ENCODE peak calls at places on chromosomes 11 and 22, in seven cellular contexts. One of them, this sample, is unnamed.

GRCh38 chr22:28920757-28921584 is 37.6 kb downstream of the ZNRF3 start:
- DNase-seq in HCT116: no peak
- DNase-seq in PC-3: no peak
- DNase-seq in neural progenitor cell: no peak
- DNase-seq in hepatocyte: no peak
- DNase-seq in MM.1S: no peak
- DNase-seq in GM23338: peak; percentile 30
- DNase-seq in this sample: no peak

GRCh38 chr11:101478587-101479375 is 105.0 kb downstream of the TRPC6 start:
- DNase-seq in neural progenitor cell: peak; percentile 16
- DNase-seq in MM.1S: no peak
- DNase-seq in PC-3: no peak
- DNase-seq in GM23338: no peak
- DNase-seq in hepatocyte: no peak
- DNase-seq in HCT116: no peak
- DNase-seq in this sample: no peak

GRCh38 chr22:32533265-32534068 is 58.9 kb downstream of the FBXO7 start:
- DNase-seq in GM23338: no peak
- DNase-seq in neural progenitor cell: no peak
- DNase-seq in PC-3: no peak
- DNase-seq in hepatocyte: peak; percentile 30
- DNase-seq in MM.1S: no peak
- DNase-seq in HCT116: no peak
- DNase-seq in this sample: peak; percentile 85

GRCh38 chr11:17720796-17721171 is 1.4 kb downstream of the MYOD1 start:
- DNase-seq in PC-3: no peak
- DNase-seq in neural progenitor cell: peak; percentile 56
- DNase-seq in GM23338: peak; percentile 52
- DNase-seq in HCT116: no peak
- DNase-seq in MM.1S: no peak
- DNase-seq in hepatocyte: no peak
- DNase-seq in this sample: no peak

GRCh38 chr11:75082601-75083216 is 14.0 kb downstream of the OR2AT4 start:
- DNase-seq in MM.1S: no peak
- DNase-seq in HCT116: no peak
- DNase-seq in GM23338: no peak
- DNase-seq in neural progenitor cell: no peak
- DNase-seq in hepatocyte: no peak
- DNase-seq in PC-3: peak; percentile 43
- DNase-seq in this sample: no peak

GRCh38 chr11:60950024-60950423 is 2.0 kb downstream of the SLC15A3 start:
- DNase-seq in hepatocyte: no peak
- DNase-seq in MM.1S: no peak
- DNase-seq in GM23338: no peak
- DNase-seq in PC-3: no peak
- DNase-seq in neural progenitor cell: no peak
- DNase-seq in HCT116: no peak
- DNase-seq in this sample: no peak

GRCh38 chr11:74725701-74726100 is 5.5 kb downstream of the CHRDL2 start:
- DNase-seq in MM.1S: no peak
- DNase-seq in HCT116: no peak
- DNase-seq in GM23338: no peak
- DNase-seq in PC-3: no peak
- DNase-seq in neural progenitor cell: no peak
- DNase-seq in hepatocyte: no peak
- DNase-seq in this sample: no peak

GRCh38 chr22:39832627-39833074 is 60.9 kb downstream of the ENTHD1 start:
- DNase-seq in PC-3: no peak
- DNase-seq in MM.1S: no peak
- DNase-seq in hepatocyte: no peak
- DNase-seq in neural progenitor cell: no peak
- DNase-seq in GM23338: no peak
- DNase-seq in HCT116: no peak
- DNase-seq in this sample: no peak

GRCh38 chr22:23274146-23274526 is 93.8 kb downstream of the BCR start:
- DNase-seq in neural progenitor cell: no peak
- DNase-seq in HCT116: no peak
- DNase-seq in GM23338: no peak
- DNase-seq in MM.1S: no peak
- DNase-seq in PC-3: no peak
- DNase-seq in hepatocyte: no peak
- DNase-seq in this sample: no peak

GRCh38 chr11:121757480-121758125 is 304.8 kb upstream of the SORL1-AS1 start:
- DNase-seq in HCT116: no peak
- DNase-seq in GM23338: peak; percentile 41
- DNase-seq in neural progenitor cell: no peak
- DNase-seq in MM.1S: peak; percentile 60
- DNase-seq in hepatocyte: peak; percentile 30
- DNase-seq in PC-3: peak; percentile 63
- DNase-seq in this sample: peak; percentile 92

GRCh38 chr11:121762820-121763219 is 310.1 kb upstream of the SORL1-AS1 start:
- DNase-seq in neural progenitor cell: peak; percentile 33
- DNase-seq in HCT116: no peak
- DNase-seq in GM23338: peak; percentile 41
- DNase-seq in hepatocyte: peak; percentile 58
- DNase-seq in PC-3: peak; percentile 18
- DNase-seq in MM.1S: no peak
- DNase-seq in this sample: peak; percentile 71

GRCh38 chr11:121766138-121766537 is 313.4 kb upstream of the SORL1-AS1 start:
- DNase-seq in hepatocyte: no peak
- DNase-seq in neural progenitor cell: no peak
- DNase-seq in MM.1S: no peak
- DNase-seq in GM23338: no peak
- DNase-seq in PC-3: no peak
- DNase-seq in HCT116: no peak
- DNase-seq in this sample: no peak

GRCh38 chr11:121763526-121763925 is 310.8 kb upstream of the SORL1-AS1 start:
- DNase-seq in MM.1S: peak; percentile 57
- DNase-seq in neural progenitor cell: no peak
- DNase-seq in GM23338: no peak
- DNase-seq in HCT116: no peak
- DNase-seq in hepatocyte: no peak
- DNase-seq in PC-3: no peak
- DNase-seq in this sample: no peak

DNA sequence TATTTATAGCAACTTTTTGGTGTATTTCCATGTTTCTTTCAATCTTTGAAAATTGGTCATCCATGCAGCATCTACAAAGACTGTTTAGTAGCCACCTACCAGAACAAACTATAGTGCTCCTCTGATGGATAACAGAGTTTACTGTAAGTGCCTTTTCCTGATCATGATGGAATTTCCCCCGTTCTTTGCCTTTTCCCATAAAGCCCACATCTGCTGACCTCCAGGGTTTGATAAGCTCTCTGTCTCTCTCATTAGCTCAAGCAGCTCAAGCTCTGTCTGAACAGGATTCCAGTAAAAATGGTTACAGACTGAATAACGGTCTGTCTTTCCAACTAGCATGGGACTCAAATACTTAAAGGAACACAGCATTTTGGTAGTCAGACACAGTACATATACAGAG is 308.4 kb upstream of the SORL1-AS1 start:
- DNase-seq in PC-3: no peak
- DNase-seq in neural progenitor cell: no peak
- DNase-seq in HCT116: no peak
- DNase-seq in GM23338: no peak
- DNase-seq in hepatocyte: no peak
- DNase-seq in MM.1S: no peak
- DNase-seq in this sample: no peak
- TF ChIP-seq EZH2 in PC-3: no peak
- TF ChIP-seq EZH2 in neural progenitor cell: no peak
- TF ChIP-seq EZH2 in HCT116: no peak
- TF ChIP-seq EZH2 in GM23338: no peak
- TF ChIP-seq EZH2 in hepatocyte: no peak
- TF ChIP-seq EZH2 in MM.1S: no peak
- TF ChIP-seq EZH2 in this sample: no peak

GRCh38 chr11:5928811-5929210 is 13.2 kb upstream of the OR56A3 start:
- DNase-seq in HCT116: no peak
- DNase-seq in hepatocyte: no peak
- DNase-seq in GM23338: no peak
- DNase-seq in PC-3: no peak
- DNase-seq in MM.1S: no peak
- DNase-seq in neural progenitor cell: no peak
- DNase-seq in this sample: no peak

GRCh38 chr11:5923427-5923776 is 18.6 kb upstream of the OR56A3 start:
- DNase-seq in PC-3: no peak
- DNase-seq in hepatocyte: no peak
- DNase-seq in MM.1S: no peak
- DNase-seq in GM23338: no peak
- DNase-seq in HCT116: no peak
- DNase-seq in neural progenitor cell: no peak
- DNase-seq in this sample: no peak

GRCh38 chr11:5923789-5924188 is 18.3 kb upstream of the OR56A3 start:
- DNase-seq in MM.1S: no peak
- DNase-seq in hepatocyte: no peak
- DNase-seq in PC-3: no peak
- DNase-seq in HCT116: no peak
- DNase-seq in neural progenitor cell: no peak
- DNase-seq in GM23338: no peak
- DNase-seq in this sample: no peak

GRCh38 chr11:5928269-5928668 is 13.8 kb upstream of the OR56A3 start:
- DNase-seq in GM23338: peak; percentile 34
- DNase-seq in MM.1S: no peak
- DNase-seq in hepatocyte: no peak
- DNase-seq in HCT116: no peak
- DNase-seq in neural progenitor cell: no peak
- DNase-seq in PC-3: no peak
- DNase-seq in this sample: no peak

GRCh38 chr11:5922749-5923426 is 19.2 kb upstream of the OR56A3 start:
- DNase-seq in hepatocyte: no peak
- DNase-seq in neural progenitor cell: no peak
- DNase-seq in HCT116: peak; percentile 2
- DNase-seq in PC-3: peak; percentile 35
- DNase-seq in GM23338: no peak
- DNase-seq in MM.1S: no peak
- DNase-seq in this sample: peak; percentile 19
- TF ChIP-seq EZH2phosphoT487 in hepatocyte: no peak
- TF ChIP-seq EZH2phosphoT487 in neural progenitor cell: no peak
- TF ChIP-seq EZH2phosphoT487 in HCT116: no peak
- TF ChIP-seq EZH2phosphoT487 in PC-3: no peak
- TF ChIP-seq EZH2phosphoT487 in GM23338: no peak
- TF ChIP-seq EZH2phosphoT487 in MM.1S: no peak
- TF ChIP-seq EZH2phosphoT487 in this sample: no peak

DNA sequence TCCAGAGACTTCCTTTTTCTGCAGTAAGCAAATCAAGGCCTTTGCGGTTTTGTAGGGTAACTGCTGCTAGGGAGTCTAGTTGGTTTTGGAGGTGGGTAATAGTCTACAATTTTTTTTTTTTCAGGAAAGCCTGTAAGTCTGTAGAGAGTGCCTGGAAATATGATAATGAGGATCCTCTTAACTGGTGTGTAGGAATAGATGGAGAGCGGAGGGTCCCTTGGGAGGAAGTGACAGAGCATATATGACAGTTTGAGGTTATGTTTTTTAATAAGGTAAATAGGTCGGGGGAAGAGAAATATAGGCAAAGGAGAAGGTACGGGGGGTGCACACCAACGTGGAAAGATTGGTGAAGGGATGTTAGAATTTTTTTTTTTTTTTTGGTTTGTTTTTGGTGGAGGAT is 25.9 kb downstream of the ZNF195 start:
- DNase-seq in neural progenitor cell: no peak
- DNase-seq in PC-3: no peak
- DNase-seq in hepatocyte: no peak
- DNase-seq in MM.1S: no peak
- DNase-seq in HCT116: no peak
- DNase-seq in GM23338: no peak
- DNase-seq in this sample: no peak
- TF ChIP-seq EZH2 in neural progenitor cell: no peak
- TF ChIP-seq EZH2 in PC-3: no peak
- TF ChIP-seq EZH2 in hepatocyte: no peak
- TF ChIP-seq EZH2 in MM.1S: no peak
- TF ChIP-seq EZH2 in HCT116: no peak
- TF ChIP-seq EZH2 in GM23338: no peak
- TF ChIP-seq EZH2 in this sample: no peak

DNA sequence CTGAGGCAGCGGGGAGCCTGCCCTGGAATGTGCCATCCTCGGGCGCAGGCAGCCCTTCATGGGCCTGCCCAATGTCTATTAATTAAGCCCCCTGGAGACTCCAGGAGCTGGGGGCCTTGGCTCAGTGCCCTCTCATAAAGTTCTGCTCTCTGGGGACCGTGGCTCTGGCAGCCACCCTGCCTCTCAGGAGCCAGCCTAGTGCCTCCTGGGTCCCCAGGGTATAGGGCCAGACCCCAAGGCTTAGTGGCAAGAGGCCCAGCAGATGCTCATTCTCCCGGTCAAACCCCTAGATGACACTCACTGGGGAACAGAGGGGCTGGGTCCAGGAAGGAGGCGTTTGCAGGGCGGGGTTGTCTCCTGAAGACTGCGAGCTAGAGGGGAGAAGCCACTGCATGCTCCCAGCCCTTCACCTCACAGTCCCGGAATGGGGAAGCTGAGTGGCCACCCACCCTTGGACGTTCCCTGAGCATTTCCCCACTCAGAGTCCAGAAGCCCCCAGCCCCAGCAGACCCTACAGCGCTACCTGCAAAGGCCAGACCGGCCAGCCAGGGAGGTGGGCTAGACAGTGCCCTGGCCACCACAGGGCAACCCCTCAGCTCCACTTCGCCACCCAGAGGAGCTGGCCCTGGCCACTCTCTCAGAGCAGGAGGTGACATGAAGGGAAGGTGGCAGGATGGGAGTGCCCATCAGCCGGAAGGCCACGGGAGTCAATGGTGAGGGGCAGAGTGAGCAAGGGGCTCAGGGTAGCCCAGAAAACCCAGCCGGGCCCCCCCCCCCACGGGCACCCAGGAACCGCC is 83.0 kb downstream of the CDKN1C start:
- DNase-seq in hepatocyte: no peak
- DNase-seq in GM23338: no peak
- DNase-seq in neural progenitor cell: no peak
- DNase-seq in HCT116: no peak
- DNase-seq in MM.1S: no peak
- DNase-seq in PC-3: no peak
- DNase-seq in this sample: no peak
- TF ChIP-seq EZH2phosphoT487 in hepatocyte: no peak
- TF ChIP-seq EZH2phosphoT487 in GM23338: no peak
- TF ChIP-seq EZH2phosphoT487 in neural progenitor cell: no peak
- TF ChIP-seq EZH2phosphoT487 in HCT116: no peak
- TF ChIP-seq EZH2phosphoT487 in MM.1S: no peak
- TF ChIP-seq EZH2phosphoT487 in PC-3: no peak
- TF ChIP-seq EZH2phosphoT487 in this sample: no peak

GRCh38 chr11:20604864-20605601 is 5.6 kb downstream of the SLC6A5 start:
- DNase-seq in hepatocyte: no peak
- DNase-seq in PC-3: no peak
- DNase-seq in MM.1S: no peak
- DNase-seq in GM23338: no peak
- DNase-seq in neural progenitor cell: no peak
- DNase-seq in HCT116: no peak
- DNase-seq in this sample: no peak
- TF ChIP-seq EZH2 in hepatocyte: no peak
- TF ChIP-seq EZH2 in PC-3: no peak
- TF ChIP-seq EZH2 in MM.1S: no peak
- TF ChIP-seq EZH2 in GM23338: no peak
- TF ChIP-seq EZH2 in neural progenitor cell: no peak
- TF ChIP-seq EZH2 in HCT116: no peak
- TF ChIP-seq EZH2 in this sample: no peak

GRCh38 chr11:11179239-11179638 is 173.8 kb downstream of the CSNK2A3 start:
- DNase-seq in GM23338: no peak
- DNase-seq in MM.1S: no peak
- DNase-seq in PC-3: peak; percentile 73
- DNase-seq in neural progenitor cell: no peak
- DNase-seq in HCT116: peak; percentile 23
- DNase-seq in hepatocyte: peak; percentile 77
- DNase-seq in this sample: peak; percentile 89
- TF ChIP-seq EZH2phosphoT487 in GM23338: no peak
- TF ChIP-seq EZH2phosphoT487 in MM.1S: no peak
- TF ChIP-seq EZH2phosphoT487 in PC-3: no peak
- TF ChIP-seq EZH2phosphoT487 in neural progenitor cell: no peak
- TF ChIP-seq EZH2phosphoT487 in HCT116: no peak
- TF ChIP-seq EZH2phosphoT487 in hepatocyte: no peak
- TF ChIP-seq EZH2phosphoT487 in this sample: no peak

GRCh38 chr11:76208829-76209670 is 2.7 kb upstream of the WNT11 start:
- DNase-seq in neural progenitor cell: peak; percentile 92
- DNase-seq in MM.1S: peak; percentile 79
- DNase-seq in hepatocyte: peak; percentile 88
- DNase-seq in GM23338: peak; percentile 89
- DNase-seq in PC-3: peak; percentile 73
- DNase-seq in HCT116: no peak
- DNase-seq in this sample: peak; percentile 64
- TF ChIP-seq EZH2 in neural progenitor cell: peak; percentile 90
- TF ChIP-seq EZH2 in MM.1S: no peak
- TF ChIP-seq EZH2 in hepatocyte: no peak
- TF ChIP-seq EZH2 in GM23338: peak; percentile 78
- TF ChIP-seq EZH2 in PC-3: no peak
- TF ChIP-seq EZH2 in HCT116: no peak
- TF ChIP-seq EZH2 in this sample: peak; percentile 48